ENCODE peak calls at places on chromosome 4, in four cellular contexts. D is PC-3, L is T-helper 9 cell, W is HFFc6. X is an unnamed sample.

GRCh38 chr4:6032249-6033244 is 14.3 kb upstream of the C4orf50 start:
- DNase-seq in W (no peak), D (no peak), L (no peak), X (no peak)

GRCh38 chr4:4216668-4217067 is 10.1 kb downstream of the OTOP1 start:
- DNase-seq in D (peak), L (no peak), W (peak), X (no peak)

GRCh38 chr4:53003959-53004358 is 141.8 kb downstream of the RASL11B start:
- DNase-seq in W (peak), L (no peak), D (no peak), X (no peak)

GRCh38 chr4:80619070-80619674 is 283.6 kb downstream of the CFAP299 start:
- DNase-seq in D (peak), W (peak), L (no peak), X (no peak)

GRCh38 chr4:89427765-89428164 is 120.2 kb upstream of the GPRIN3 start:
- DNase-seq in D (no peak), W (no peak), L (no peak), X (no peak)

GRCh38 chr4:187333151-187333550 is 609.5 kb upstream of the FAT1 start:
- DNase-seq in W (no peak), D (peak), L (no peak), X (no peak)

GRCh38 chr4:75705198-75705712 is 19.1 kb upstream of the USO1 start:
- DNase-seq in D (no peak), W (no peak), L (no peak), X (no peak)

GRCh38 chr4:76950052-76950845 is 697 bp downstream of the SEPTIN11 start:
- DNase-seq in D (peak), L (peak), W (no peak), X (peak)

X was measured in effector memory CD8-positive, alpha-beta T cell.